ENCODE peak calls at places on chromosomes 11 and 22, in nine cellular contexts. S is HCT116, D is neural progenitor cell, E is SK-N-SH, F is MM.1S, B is GM23248, W is PC-3, I is OCI-LY7, T is hepatocyte. C is an unnamed sample.

GRCh38 chr11:86747801-86748200 is 52.5 kb upstream of the PRSS23 start:
- DNase-seq in B (no peak), T (no peak), I (no peak), D (no peak), E (no peak), W (no peak), S (no peak), F (no peak), C (no peak)

GRCh38 chr22:23236026-23236425 is 55.7 kb downstream of the BCR start:
- DNase-seq in F (no peak), S (no peak), E (no peak), T (no peak), I (no peak), W (no peak), D (no peak), B (no peak), C (no peak)

GRCh38 chr11:94766656-94767291 is 1.4 kb upstream of the AMOTL1 start:
- DNase-seq in F (no peak), S (no peak), T (peak; percentile 70), D (peak; percentile 16), W (peak; percentile 61), B (peak; percentile 43), I (no peak), E (no peak), C (no peak)

GRCh38 chr22:37098976-37099577 is 10.4 kb downstream of the TMPRSS6 start:
- DNase-seq in E (no peak), F (no peak), I (peak; percentile 13), S (no peak), W (no peak), B (no peak), D (peak; percentile 42), T (no peak), C (peak; percentile 62)

GRCh38 chr11:115459563-115459962 is 44.7 kb downstream of the CADM1 start:
- DNase-seq in E (no peak), T (no peak), F (no peak), I (no peak), D (no peak), W (no peak), B (no peak), S (no peak), C (no peak)

GRCh38 chr11:130102457-130103249 is 33.0 kb downstream of the APLP2 start:
- DNase-seq in B (peak; percentile 12), E (no peak), S (no peak), W (no peak), T (no peak), I (no peak), F (no peak), D (no peak), C (no peak)

GRCh38 chr11:69657456-69657910 is 16.5 kb downstream of the CCND1 start:
- DNase-seq in D (no peak), T (no peak), I (no peak), B (no peak), E (peak; percentile 37), S (no peak), W (no peak), F (no peak), C (no peak)

GRCh38 chr11:132030896-132031295 is 660.5 kb downstream of the NTM start:
- DNase-seq in E (no peak), F (no peak), D (no peak), S (no peak), T (no peak), I (no peak), W (no peak), B (no peak), C (no peak)

GRCh38 chr11:78138694-78139421 is 568 bp downstream of the ALG8 start:
- DNase-seq in T (peak; percentile 34), D (peak; percentile 12), B (peak; percentile 67), E (peak; percentile 44), W (peak; percentile 54), I (peak; percentile 53), F (peak; percentile 45), S (peak; percentile 4), C (peak; percentile 61)

GRCh38 chr11:102552447-102553200 is 22.1 kb upstream of the MMP7 start:
- DNase-seq in W (peak; percentile 98), D (no peak), F (no peak), S (peak; percentile 94), B (no peak), I (no peak), T (peak; percentile 51), E (no peak), C (no peak)

GRCh38 chr11:88300888-88301477 is 36.6 kb downstream of the CTSC start:
- DNase-seq in D (peak; percentile 62), W (no peak), S (no peak), B (no peak), F (no peak), I (no peak), T (no peak), E (no peak), C (peak; percentile 94)

GRCh38 chr11:23041104-23041503 is 180.8 kb upstream of the CCDC179 start:
- DNase-seq in I (no peak), E (no peak), F (no peak), T (no peak), W (no peak), D (no peak), S (no peak), B (no peak), C (no peak)

GRCh38 chr11:132278801-132279574 is 908.6 kb downstream of the NTM start:
- DNase-seq in T (peak; percentile 46), I (peak; percentile 7), D (peak; percentile 35), B (peak; percentile 60), F (peak; percentile 58), S (no peak), W (peak; percentile 10), E (no peak), C (peak; percentile 46)

GRCh38 chr11:57294225-57295131 is 30.3 kb downstream of the TNKS1BP1 start:
- DNase-seq in D (peak; percentile 39), I (no peak), F (no peak), E (no peak), W (peak; percentile 64), S (no peak), B (peak; percentile 87), T (no peak), C (no peak)

GRCh38 chr11:61766353-61766841 is 14.0 kb downstream of the MYRF start:
- DNase-seq in D (no peak), S (no peak), T (no peak), F (no peak), E (no peak), W (no peak), B (no peak), I (no peak), C (no peak)

GRCh38 chr11:16978021-16978370 is 36.2 kb downstream of the PLEKHA7 start:
- DNase-seq in B (no peak), E (no peak), S (no peak), F (no peak), W (no peak), D (peak; percentile 67), T (no peak), I (no peak), C (no peak)

GRCh38 chr11:73648629-73649046 is 2.3 kb downstream of the PLEKHB1 start:
- DNase-seq in W (no peak), T (no peak), B (no peak), E (no peak), I (no peak), D (peak; percentile 29), S (no peak), F (no peak), C (no peak)

GRCh38 chr11:61627831-61628753 is 47.2 kb upstream of the SYT7 start:
- DNase-seq in T (peak; percentile 89), F (peak; percentile 27), B (peak; percentile 87), S (peak; percentile 45), W (peak; percentile 89), E (peak; percentile 83), D (peak; percentile 86), I (peak; percentile 31), C (peak; percentile 88)

GRCh38 chr22:43853328-43853931 is 8.9 kb downstream of the SULT4A1 start:
- DNase-seq in B (no peak), T (no peak), W (no peak), S (no peak), D (no peak), F (no peak), I (no peak), E (no peak), C (peak; percentile 30)

GRCh38 chr11:79503028-79503427 is 62.2 kb upstream of the TENM4 start:
- DNase-seq in E (no peak), S (no peak), I (no peak), D (no peak), B (peak; percentile 16), W (no peak), F (no peak), T (no peak), C (no peak)
- TF ChIP-seq EZH2phosphoT487 in E (no peak), S (no peak), I (no peak), D (no peak), B (no peak), W (no peak), F (no peak), T (no peak), C (no peak)

GRCh38 chr22:26589845-26590524 is at the start of gene TPST2:
- DNase-seq in D (peak; percentile 89), B (peak; percentile 91), F (peak; percentile 82), I (peak; percentile 83), W (peak; percentile 70), T (peak; percentile 93), S (peak; percentile 19), E (peak; percentile 98), C (peak; percentile 85)
- H3K4me1 ChIP-seq in D (peaks cover 10% of the 10 kb centered on the region), B (peaks cover 10% of the 10 kb centered on the region), F (peaks cover 60% of the 10 kb centered on the region), I (peaks cover 44% of the 10 kb centered on the region), W (peaks cover 11% of the 10 kb centered on the region), T (peaks cover 4% of the 10 kb centered on the region), S (peaks cover 19% of the 10 kb centered on the region), E (peaks cover 13% of the 10 kb centered on the region), C (peaks cover 40% of the 10 kb centered on the region)

GRCh38 chr22:38455530-38456271 is 702 bp upstream of the KCNJ4 start:
- DNase-seq in B (no peak), S (no peak), I (peak; percentile 40), F (no peak), D (peak; percentile 82), W (no peak), T (peak; percentile 60), E (peak; percentile 86), C (peak; percentile 76)
- TF ChIP-seq EZH2phosphoT487 in B (no peak), S (no peak), I (no peak), F (no peak), D (peak; percentile 30), W (no peak), T (no peak), E (no peak), C (no peak)

GRCh38 chr11:64877390-64878222 is 815 bp downstream of the EHD1 start:
- DNase-seq in F (no peak), W (peak; percentile 40), S (no peak), D (peak; percentile 48), I (peak; percentile 53), T (no peak), B (peak; percentile 60), E (peak; percentile 67), C (no peak)

GRCh38 chr11:64878223-64878493 is 263 bp downstream of the EHD1 start:
- DNase-seq in S (no peak), W (no peak), I (no peak), T (no peak), B (no peak), D (no peak), F (no peak), E (no peak), C (no peak)

GRCh38 chr11:64876226-64876750 is 2.1 kb downstream of the EHD1 start:
- DNase-seq in F (no peak), B (peak; percentile 43), S (no peak), T (no peak), E (no peak), W (no peak), I (no peak), D (no peak), C (no peak)

GRCh38 chr11:64875369-64876225 is 2.8 kb downstream of the EHD1 start:
- DNase-seq in B (peak; percentile 40), W (no peak), T (no peak), S (no peak), I (peak; percentile 66), E (no peak), F (no peak), D (no peak), C (no peak)

GRCh38 chr11:64876835-64877341 is 1.5 kb downstream of the EHD1 start:
- DNase-seq in S (no peak), I (no peak), F (no peak), D (peak; percentile 49), E (no peak), T (peak; percentile 65), W (peak; percentile 76), B (peak; percentile 79), C (no peak)
- H3K4me1 ChIP-seq in S (peaks cover 34% of the 10 kb centered on the region), I (peaks cover 76% of the 10 kb centered on the region), F (peaks cover 30% of the 10 kb centered on the region), D (peaks cover 18% of the 10 kb centered on the region), E (peaks cover 32% of the 10 kb centered on the region), T (peaks cover 39% of the 10 kb centered on the region), W (peaks cover 39% of the 10 kb centered on the region), B (peaks cover 16% of the 10 kb centered on the region), C (peaks cover 15% of the 10 kb centered on the region)

C was measured in GM23338.